ENCODE peak calls at places on chromosomes 12 and 14, in four cellular contexts. One of them, this sample, is unnamed.

GRCh38 chr14:60650382-60650961 is 1.2 kb upstream of the SIX1 start:
- DNase-seq in upper lobe of right lung: no peak
- DNase-seq in HL-60: no peak
- DNase-seq in fibroblast of villous mesenchyme: no peak
- DNase-seq in this sample: peak; percentile 41

GRCh38 chr12:31405021-31405420 is 79.1 kb upstream of the SINHCAF start:
- DNase-seq in upper lobe of right lung: no peak
- DNase-seq in HL-60: no peak
- DNase-seq in fibroblast of villous mesenchyme: no peak
- DNase-seq in this sample: no peak

GRCh38 chr14:60509438-60510253 is 700 bp downstream of the SIX6 start:
- DNase-seq in upper lobe of right lung: no peak
- DNase-seq in HL-60: no peak
- DNase-seq in fibroblast of villous mesenchyme: no peak
- DNase-seq in this sample: no peak

GRCh38 chr12:109460538-109460937 is 16.6 kb downstream of the KCTD10 start:
- DNase-seq in upper lobe of right lung: peak; percentile 92
- DNase-seq in HL-60: no peak
- DNase-seq in fibroblast of villous mesenchyme: no peak
- DNase-seq in this sample: no peak

GRCh38 chr12:87870061-87870460 is 159.1 kb downstream of the C12orf50 start:
- DNase-seq in upper lobe of right lung: no peak
- DNase-seq in HL-60: no peak
- DNase-seq in fibroblast of villous mesenchyme: peak; percentile 3
- DNase-seq in this sample: no peak

GRCh38 chr12:131493068-131493826 is 217.6 kb upstream of the SFSWAP start:
- DNase-seq in upper lobe of right lung: no peak
- DNase-seq in HL-60: no peak
- DNase-seq in fibroblast of villous mesenchyme: no peak
- DNase-seq in this sample: no peak

GRCh38 chr12:45292486-45293195 is 76.7 kb downstream of the ANO6 start:
- DNase-seq in upper lobe of right lung: no peak
- DNase-seq in HL-60: no peak
- DNase-seq in fibroblast of villous mesenchyme: peak; percentile 42
- DNase-seq in this sample: peak; percentile 60

GRCh38 chr14:23148596-23149249 is 29.7 kb upstream of the CEBPE start:
- DNase-seq in upper lobe of right lung: no peak
- DNase-seq in HL-60: no peak
- DNase-seq in fibroblast of villous mesenchyme: peak; percentile 66
- DNase-seq in this sample: no peak

GRCh38 chr12:45122776-45123380 is 72.0 kb upstream of the DBX2 start:
- DNase-seq in upper lobe of right lung: no peak
- DNase-seq in HL-60: no peak
- DNase-seq in fibroblast of villous mesenchyme: peak; percentile 32
- DNase-seq in this sample: peak; percentile 73

GRCh38 chr14:40838601-40839000 is 768.1 kb upstream of the LRFN5 start:
- DNase-seq in upper lobe of right lung: no peak
- DNase-seq in HL-60: no peak
- DNase-seq in fibroblast of villous mesenchyme: no peak
- DNase-seq in this sample: no peak

GRCh38 chr12:5514545-5514944 is 82.6 kb downstream of the NTF3 start:
- DNase-seq in upper lobe of right lung: no peak
- DNase-seq in HL-60: no peak
- DNase-seq in fibroblast of villous mesenchyme: no peak
- DNase-seq in this sample: no peak

GRCh38 chr12:38159591-38160317 is 156.8 kb upstream of the ALG10B start:
- DNase-seq in upper lobe of right lung: peak; percentile 57
- DNase-seq in HL-60: no peak
- DNase-seq in fibroblast of villous mesenchyme: no peak
- DNase-seq in this sample: no peak

GRCh38 chr12:56324196-56324595 is 8.4 kb upstream of the CNPY2 start:
- DNase-seq in upper lobe of right lung: peak; percentile 1
- DNase-seq in HL-60: no peak
- DNase-seq in fibroblast of villous mesenchyme: no peak
- DNase-seq in this sample: no peak

GRCh38 chr14:103533999-103534575 is 5.1 kb downstream of the TRMT61A start:
- DNase-seq in upper lobe of right lung: no peak
- DNase-seq in HL-60: no peak
- DNase-seq in fibroblast of villous mesenchyme: no peak
- DNase-seq in this sample: no peak

GRCh38 chr12:94190623-94191022 is 42.2 kb downstream of the PLXNC1 start:
- DNase-seq in upper lobe of right lung: no peak
- DNase-seq in HL-60: no peak
- DNase-seq in fibroblast of villous mesenchyme: no peak
- DNase-seq in this sample: no peak

GRCh38 chr12:31589582-31589895 is 1.4 kb downstream of the DENND5B start:
- DNase-seq in upper lobe of right lung: peak; percentile 76
- DNase-seq in HL-60: no peak
- DNase-seq in fibroblast of villous mesenchyme: peak; percentile 72
- DNase-seq in this sample: no peak

GRCh38 chr12:51222461-51222860 is 4.6 kb upstream of the POU6F1 start:
- DNase-seq in upper lobe of right lung: no peak
- DNase-seq in HL-60: no peak
- DNase-seq in fibroblast of villous mesenchyme: peak; percentile 31
- DNase-seq in this sample: no peak

GRCh38 chr12:124456652-124457152 is 110.7 kb downstream of the NCOR2 start:
- DNase-seq in upper lobe of right lung: no peak
- DNase-seq in HL-60: peak; percentile 69
- DNase-seq in fibroblast of villous mesenchyme: no peak
- DNase-seq in this sample: no peak

GRCh38 chr14:68774771-68775613 is 17.9 kb downstream of the ZFP36L1 start:
- DNase-seq in upper lobe of right lung: peak; percentile 31
- DNase-seq in HL-60: no peak
- DNase-seq in fibroblast of villous mesenchyme: peak; percentile 57
- DNase-seq in this sample: peak; percentile 50

GRCh38 chr12:67410246-67410645 is 141.1 kb downstream of the CAND1 start:
- DNase-seq in upper lobe of right lung: no peak
- DNase-seq in HL-60: no peak
- DNase-seq in fibroblast of villous mesenchyme: no peak
- DNase-seq in this sample: no peak

GRCh38 chr12:113461666-113462065 is 10.0 kb downstream of the LHX5 start:
- DNase-seq in upper lobe of right lung: no peak
- DNase-seq in HL-60: peak; percentile 20
- DNase-seq in fibroblast of villous mesenchyme: no peak
- DNase-seq in this sample: no peak

This sample was measured in T47D.